ENCODE peak calls at places on chromosomes 16 and 17, in four cellular contexts. L is H1, T is K562, K is GM12878. P is an unnamed sample.

GRCh38 chr16:89924298-89924924 is 1.3 kb downstream of the TUBB3 start:
- DNase-seq in L (peak), T (peak), K (no peak), P (no peak)

GRCh38 chr16:30636599-30636998 is 14.2 kb upstream of the PRR14 start:
- DNase-seq in L (no peak), T (no peak), K (no peak), P (no peak)

GRCh38 chr16:19860146-19861030 is 24.3 kb downstream of the GPRC5B start:
- DNase-seq in L (peak), T (no peak), K (no peak), P (no peak)

GRCh38 chr17:52111182-52111581 is 47.3 kb downstream of the CA10 start:
- DNase-seq in L (no peak), T (no peak), K (no peak), P (no peak)

GRCh38 chr16:10876799-10877341 is at the start of gene CIITA:
- DNase-seq in L (no peak), T (peak), K (peak), P (peak)

GRCh38 chr17:20920813-20921199 is 122.0 kb downstream of the USP22 start:
- DNase-seq in L (no peak), T (no peak), K (no peak), P (no peak)

GRCh38 chr17:58329035-58329807 is 626 bp upstream of the TSPOAP1 start:
- DNase-seq in L (no peak), T (peak), K (peak), P (no peak)

GRCh38 chr17:8056232-8056975 is 17.5 kb downstream of the ALOX15B start:
- DNase-seq in L (no peak), T (no peak), K (peak), P (no peak)

GRCh38 chr16:77298638-77299360 is 99.6 kb downstream of the SYCE1L start:
- DNase-seq in L (no peak), T (no peak), K (no peak), P (no peak)

GRCh38 chr17:77456951-77457548 is 316.3 kb downstream of the SEC14L1 start:
- DNase-seq in L (no peak), T (no peak), K (no peak), P (no peak)

GRCh38 chr16:66948034-66948821 is 12.8 kb upstream of the CES3 start:
- DNase-seq in L (no peak), T (no peak), K (no peak), P (no peak)

GRCh38 chr17:76148015-76148326 is 6.9 kb upstream of the FOXJ1 start:
- DNase-seq in L (no peak), T (no peak), K (no peak), P (no peak)

GRCh38 chr17:62186841-62187240 is 121.8 kb upstream of the MED13 start:
- DNase-seq in L (no peak), T (no peak), K (no peak), P (no peak)

GRCh38 chr16:80932725-80933124 is 74.0 kb downstream of the CMC2 start:
- DNase-seq in L (no peak), T (no peak), K (no peak), P (no peak)

GRCh38 chr17:7834554-7834890 is 505 bp downstream of the KDM6B start:
- DNase-seq in L (no peak), T (peak), K (no peak), P (no peak)

GRCh38 chr17:19348081-19348650 is 14.4 kb downstream of the B9D1 start:
- DNase-seq in L (no peak), T (no peak), K (no peak), P (no peak)

GRCh38 chr16:87806246-87806607 is 40.4 kb upstream of the KLHDC4 start:
- DNase-seq in L (no peak), T (no peak), K (no peak), P (peak)

GRCh38 chr16:3087836-3088235 is 11.3 kb downstream of the ZSCAN10 start:
- DNase-seq in L (no peak), T (no peak), K (no peak), P (no peak)

GRCh38 chr17:55038291-55038690 is 69.7 kb downstream of the STXBP4 start:
- DNase-seq in L (no peak), T (no peak), K (no peak), P (no peak)

GRCh38 chr16:48978501-48978900 is 303.1 kb downstream of the CBLN1 start:
- DNase-seq in L (no peak), T (no peak), K (no peak), P (no peak)

GRCh38 chr16:54816471-54816870 is 114.2 kb upstream of the IRX5 start:
- DNase-seq in L (no peak), T (no peak), K (no peak), P (no peak)

GRCh38 chr16:10880609-10881452 is 3.8 kb downstream of the CIITA start:
- DNase-seq in L (no peak), T (no peak), K (no peak), P (no peak)

GRCh38 chr17:57629470-57629869 is 115.6 kb downstream of the CCDC182 start:
- DNase-seq in L (no peak), T (no peak), K (peak), P (no peak)

GRCh38 chr17:74635418-74635817 is 11.9 kb upstream of the CD300E start:
- DNase-seq in L (no peak), T (no peak), K (peak), P (no peak)

GRCh38 chr17:66831383-66832220 is 3.3 kb upstream of the CACNG5 start:
- DNase-seq in L (no peak), T (no peak), K (no peak), P (no peak)

GRCh38 chr17:72360386-72360940 is 239.6 kb downstream of the SOX9 start:
- DNase-seq in L (no peak), T (no peak), K (no peak), P (no peak)

GRCh38 chr17:34703533-34703932 is 124.2 kb downstream of the TMEM132E start:
- DNase-seq in L (no peak), T (peak), K (no peak), P (no peak)

GRCh38 chr17:40510328-40510648 is 8.9 kb upstream of the TNS4 start:
- DNase-seq in L (no peak), T (no peak), K (no peak), P (peak)

GRCh38 chr16:67672739-67673662 is 6.4 kb downstream of the C16orf86 start:
- DNase-seq in L (no peak), T (peak), K (no peak), P (peak)

GRCh38 chr17:40553694-40554534 is 11.4 kb downstream of the CCR7 start:
- DNase-seq in L (no peak), T (peak), K (no peak), P (no peak)

GRCh38 chr17:40303009-40303657 is 5.8 kb upstream of the RARA start:
- DNase-seq in L (no peak), T (peak), K (no peak), P (peak)

GRCh38 chr16:3681206-3681605 is 26.7 kb downstream of the DNASE1 start:
- DNase-seq in L (no peak), T (no peak), K (no peak), P (no peak)

GRCh38 chr17:27430882-27431491 is 25.3 kb upstream of the KSR1 start:
- DNase-seq in L (peak), T (peak), K (no peak), P (peak)

GRCh38 chr16:55470533-55471371 is 8.2 kb upstream of the MMP2 start:
- DNase-seq in L (no peak), T (no peak), K (no peak), P (no peak)

GRCh38 chr16:3998793-3999478 is 117.3 kb downstream of the ADCY9 start:
- DNase-seq in L (no peak), T (no peak), K (no peak), P (no peak)

GRCh38 chr17:18258356-18259038 is at the start of gene FLII:
- DNase-seq in L (no peak), T (peak), K (no peak), P (no peak)

GRCh38 chr16:73037331-73037745 is 10.6 kb downstream of the ZFHX3 start:
- DNase-seq in L (no peak), T (peak), K (no peak), P (no peak)

GRCh38 chr17:10836966-10837599 is 804 bp downstream of the PIRT start:
- DNase-seq in L (no peak), T (no peak), K (no peak), P (no peak)

DNA sequence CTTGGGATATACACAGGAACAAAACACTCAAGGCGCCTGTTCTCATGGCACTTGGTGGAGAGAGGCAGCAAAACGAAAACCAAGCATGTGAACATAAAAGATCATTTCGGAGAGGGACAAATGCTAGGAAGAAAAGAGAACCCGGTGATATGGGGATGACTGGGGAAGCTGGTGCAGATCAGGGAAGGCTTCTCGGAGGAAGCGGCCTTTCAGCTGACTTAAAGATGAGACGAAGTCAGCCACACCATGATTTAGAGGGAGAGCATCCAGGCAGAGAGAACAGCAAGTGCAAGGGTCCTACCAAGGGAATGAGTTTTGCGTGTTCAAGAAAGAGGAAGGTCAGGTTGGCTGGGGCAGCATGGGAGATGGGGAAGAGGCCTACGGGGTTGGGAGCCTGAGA is 250.9 kb downstream of the KATNIP start:
- DNase-seq in L (no peak), T (no peak), K (no peak), P (no peak)
- TF ChIP-seq ATF3 in L (no peak), T (no peak), K (no peak), P (no peak)

DNA sequence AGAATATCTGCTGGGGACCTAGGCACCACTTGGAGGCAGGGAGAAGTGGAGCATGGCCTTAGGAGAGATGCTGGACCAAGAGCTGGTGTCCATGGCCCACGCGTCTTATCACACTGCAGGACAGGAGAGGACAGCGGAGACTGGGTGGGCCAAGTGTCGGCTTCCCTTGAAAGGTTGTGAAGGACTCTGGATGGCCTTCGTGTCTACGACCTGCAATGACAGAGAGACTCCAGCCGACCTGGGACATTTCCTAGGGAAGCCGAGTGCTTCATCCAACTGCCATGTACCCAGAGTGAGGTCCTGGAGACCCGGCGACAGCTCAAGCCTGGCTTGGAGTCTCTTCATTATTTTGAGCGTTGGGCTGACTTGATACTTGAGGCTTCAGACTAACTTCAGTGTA is 20.5 kb downstream of the C1QTNF1 start:
- DNase-seq in L (no peak), T (no peak), K (no peak), P (no peak)
- TF ChIP-seq EGR1 in L (no peak), T (no peak), K (no peak), P (no peak)

GRCh38 chr16:62254847-62255246 is 218.6 kb upstream of the CDH8 start:
- DNase-seq in L (no peak), T (no peak), K (no peak), P (no peak)

GRCh38 chr16:62249069-62249468 is 212.8 kb upstream of the CDH8 start:
- DNase-seq in L (no peak), T (no peak), K (no peak), P (no peak)

GRCh38 chr16:62256406-62256805 is 220.2 kb upstream of the CDH8 start:
- DNase-seq in L (no peak), T (no peak), K (no peak), P (no peak)

GRCh38 chr16:62253926-62254325 is 217.7 kb upstream of the CDH8 start:
- DNase-seq in L (no peak), T (no peak), K (no peak), P (no peak)
- TF ChIP-seq ATF3 in L (no peak), T (no peak), K (no peak), P (no peak)

GRCh38 chr17:2058521-2059124 is 3.7 kb downstream of the HIC1 start:
- DNase-seq in L (no peak), T (no peak), K (no peak), P (no peak)
- TF ChIP-seq EGR1 in L (no peak), T (no peak), K (no peak), P (no peak)

GRCh38 chr16:57038151-57038550 is 48.8 kb downstream of the NLRC5 start:
- DNase-seq in L (no peak), T (no peak), K (no peak), P (no peak)
- TF ChIP-seq ATF3 in L (no peak), T (no peak), K (no peak), P (no peak)

GRCh38 chr17:49739662-49740271 is 24.2 kb downstream of the FAM117A start:
- DNase-seq in L (no peak), T (peak), K (no peak), P (no peak)
- TF ChIP-seq EGR1 in L (no peak), T (peak), K (no peak), P (no peak)

GRCh38 chr17:81556175-81556691 is 4.1 kb upstream of the FAAP100 start:
- DNase-seq in L (no peak), T (no peak), K (no peak), P (no peak)
- TF ChIP-seq ATF3 in L (no peak), T (no peak), K (no peak), P (no peak)

DNA sequence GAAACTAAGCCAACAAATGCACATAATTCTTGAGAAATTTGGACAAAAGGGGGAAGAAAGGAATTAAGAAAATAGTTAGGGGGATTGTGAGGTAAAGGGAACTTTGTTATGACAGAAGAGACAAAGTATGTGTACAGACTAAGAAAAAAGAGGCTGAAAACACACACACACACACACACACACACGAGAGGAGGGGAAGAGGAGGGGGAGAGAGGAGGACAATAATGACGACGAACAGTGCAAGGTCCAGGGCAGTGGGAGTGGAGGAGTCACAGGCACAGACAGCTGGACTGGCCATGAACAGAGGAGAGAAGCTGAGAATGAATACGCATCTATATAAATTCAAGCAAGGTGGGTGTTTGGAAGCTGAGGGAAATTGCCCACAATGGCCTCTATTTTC is 44.6 kb downstream of the MARVELD3 start:
- DNase-seq in L (no peak), T (no peak), K (no peak), P (no peak)
- TF ChIP-seq EGR1 in L (no peak), T (no peak), K (no peak), P (no peak)

P was measured in HCT116.